ENCODE peak calls at places on chromosomes 7 and 10, in eight cellular contexts. One of them, this sample, is unnamed. For H3K4me1, the result is how much of the 10 kb centered on the place peaks cover.

GRCh38 chr10:80501913-80502521 is 35.7 kb upstream of the SH2D4B start:
- DNase-seq in esophagus squamous epithelium: no peak
- DNase-seq in adrenal gland: no peak
- DNase-seq in body of pancreas: no peak
- DNase-seq in esophagus muscularis mucosa: no peak
- DNase-seq in IMR-90: no peak
- DNase-seq in A549: no peak
- DNase-seq in breast epithelium: no peak
- DNase-seq in this sample: no peak

GRCh38 chr7:128271471-128272454 is 30.7 kb downstream of the LEP start:
- DNase-seq in esophagus squamous epithelium: no peak
- DNase-seq in adrenal gland: no peak
- DNase-seq in body of pancreas: no peak
- DNase-seq in esophagus muscularis mucosa: no peak
- DNase-seq in IMR-90: no peak
- DNase-seq in A549: no peak
- DNase-seq in breast epithelium: peak
- DNase-seq in this sample: no peak

GRCh38 chr7:87784424-87784823 is 91.7 kb downstream of the SLC25A40 start:
- DNase-seq in esophagus squamous epithelium: no peak
- DNase-seq in adrenal gland: no peak
- DNase-seq in body of pancreas: no peak
- DNase-seq in esophagus muscularis mucosa: no peak
- DNase-seq in IMR-90: peak
- DNase-seq in A549: no peak
- DNase-seq in breast epithelium: no peak
- DNase-seq in this sample: no peak

GRCh38 chr10:59991661-59992060 is 85.3 kb upstream of the CCDC6 start:
- DNase-seq in esophagus squamous epithelium: no peak
- DNase-seq in adrenal gland: no peak
- DNase-seq in body of pancreas: peak
- DNase-seq in esophagus muscularis mucosa: no peak
- DNase-seq in IMR-90: no peak
- DNase-seq in A549: peak
- DNase-seq in breast epithelium: no peak
- DNase-seq in this sample: no peak

GRCh38 chr10:27611209-27611608 is 107.1 kb downstream of the RAB18 start:
- DNase-seq in esophagus squamous epithelium: no peak
- DNase-seq in adrenal gland: no peak
- DNase-seq in body of pancreas: no peak
- DNase-seq in esophagus muscularis mucosa: no peak
- DNase-seq in IMR-90: peak
- DNase-seq in A549: no peak
- DNase-seq in breast epithelium: no peak
- DNase-seq in this sample: no peak

GRCh38 chr10:13503745-13504463 is 24.9 kb downstream of the BEND7 start:
- DNase-seq in esophagus squamous epithelium: no peak
- DNase-seq in adrenal gland: no peak
- DNase-seq in body of pancreas: no peak
- DNase-seq in esophagus muscularis mucosa: no peak
- DNase-seq in IMR-90: peak
- DNase-seq in A549: no peak
- DNase-seq in breast epithelium: no peak
- DNase-seq in this sample: no peak

GRCh38 chr7:40483630-40484029 is 348.8 kb downstream of the SUGCT start:
- DNase-seq in esophagus squamous epithelium: no peak
- DNase-seq in adrenal gland: no peak
- DNase-seq in body of pancreas: no peak
- DNase-seq in esophagus muscularis mucosa: no peak
- DNase-seq in IMR-90: no peak
- DNase-seq in A549: peak
- DNase-seq in breast epithelium: no peak
- DNase-seq in this sample: no peak

GRCh38 chr7:4212376-4212775 is 469.7 kb upstream of the FOXK1 start:
- DNase-seq in esophagus squamous epithelium: no peak
- DNase-seq in adrenal gland: no peak
- DNase-seq in body of pancreas: no peak
- DNase-seq in esophagus muscularis mucosa: no peak
- DNase-seq in IMR-90: no peak
- DNase-seq in A549: no peak
- DNase-seq in breast epithelium: no peak
- DNase-seq in this sample: no peak

GRCh38 chr10:110460111-110460809 is 37.4 kb upstream of the DUSP5 start:
- DNase-seq in esophagus squamous epithelium: no peak
- DNase-seq in adrenal gland: peak
- DNase-seq in body of pancreas: peak
- DNase-seq in esophagus muscularis mucosa: no peak
- DNase-seq in IMR-90: peak
- DNase-seq in A549: no peak
- DNase-seq in breast epithelium: peak
- DNase-seq in this sample: no peak

GRCh38 chr10:49149881-49150280 is 16.1 kb upstream of the FAM170B start:
- DNase-seq in esophagus squamous epithelium: no peak
- DNase-seq in adrenal gland: no peak
- DNase-seq in body of pancreas: no peak
- DNase-seq in esophagus muscularis mucosa: no peak
- DNase-seq in IMR-90: no peak
- DNase-seq in A549: no peak
- DNase-seq in breast epithelium: no peak
- DNase-seq in this sample: no peak

GRCh38 chr7:19491821-19492452 is 216.9 kb downstream of the POLR1F start:
- DNase-seq in esophagus squamous epithelium: no peak
- DNase-seq in adrenal gland: no peak
- DNase-seq in body of pancreas: no peak
- DNase-seq in esophagus muscularis mucosa: no peak
- DNase-seq in IMR-90: peak
- DNase-seq in A549: peak
- DNase-seq in breast epithelium: no peak
- DNase-seq in this sample: no peak

GRCh38 chr7:45162943-45163691 is 5.5 kb downstream of the RAMP3 start:
- DNase-seq in esophagus squamous epithelium: no peak
- DNase-seq in adrenal gland: no peak
- DNase-seq in body of pancreas: no peak
- DNase-seq in esophagus muscularis mucosa: no peak
- DNase-seq in IMR-90: no peak
- DNase-seq in A549: no peak
- DNase-seq in breast epithelium: no peak
- DNase-seq in this sample: peak

GRCh38 chr7:72098812-72099211 is 313.3 kb downstream of the CALN1 start:
- DNase-seq in esophagus squamous epithelium: no peak
- DNase-seq in adrenal gland: no peak
- DNase-seq in body of pancreas: no peak
- DNase-seq in esophagus muscularis mucosa: no peak
- DNase-seq in IMR-90: no peak
- DNase-seq in A549: no peak
- DNase-seq in breast epithelium: no peak
- DNase-seq in this sample: no peak

DNA sequence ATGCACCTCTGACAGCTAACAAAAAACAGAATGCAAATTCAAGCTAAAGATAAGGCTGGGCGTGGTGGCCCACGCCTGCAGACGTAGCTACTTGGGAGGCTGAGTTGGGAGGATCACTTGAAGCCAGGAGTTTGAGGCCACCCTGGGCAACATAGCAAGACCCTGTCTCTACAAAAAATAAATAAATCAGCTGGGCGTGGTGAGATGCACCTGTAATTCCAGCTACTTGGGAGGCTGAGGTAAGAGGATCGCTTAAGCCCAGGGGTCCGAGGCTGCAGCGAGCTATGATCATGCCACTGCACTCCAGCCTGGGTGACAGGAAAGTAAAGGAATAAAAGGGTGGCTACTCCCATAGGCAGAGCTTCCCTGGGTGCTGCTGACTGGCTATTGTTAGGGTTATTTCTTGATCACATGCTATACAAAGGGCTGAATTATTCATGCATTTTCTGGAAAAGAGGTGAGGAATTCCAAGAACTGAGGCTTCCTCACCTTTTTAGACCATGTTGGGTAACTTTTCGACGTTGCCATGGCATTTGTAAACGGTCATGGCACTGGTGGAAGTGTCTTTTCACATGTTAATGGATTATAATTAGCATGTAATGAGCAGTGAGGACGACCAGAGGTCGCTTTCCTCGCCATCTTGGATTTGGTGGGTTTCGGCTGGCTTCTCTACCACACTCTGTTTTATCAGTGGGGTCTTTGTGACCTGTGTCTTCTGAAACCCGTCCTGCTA is 6.9 kb upstream of the PSMG3 start:
- DNase-seq in esophagus squamous epithelium: no peak
- DNase-seq in adrenal gland: no peak
- DNase-seq in body of pancreas: no peak
- DNase-seq in esophagus muscularis mucosa: no peak
- DNase-seq in IMR-90: no peak
- DNase-seq in A549: no peak
- DNase-seq in breast epithelium: no peak
- DNase-seq in this sample: no peak
- H3K4me3 ChIP-seq in esophagus squamous epithelium: no peak
- H3K4me3 ChIP-seq in adrenal gland: no peak
- H3K4me3 ChIP-seq in body of pancreas: no peak
- H3K4me3 ChIP-seq in esophagus muscularis mucosa: no peak
- H3K4me3 ChIP-seq in IMR-90: no peak
- H3K4me3 ChIP-seq in A549: no peak
- H3K4me3 ChIP-seq in breast epithelium: no peak
- H3K4me3 ChIP-seq in this sample: no peak

GRCh38 chr10:10141983-10142382 is 875.7 kb upstream of the CELF2 start:
- DNase-seq in esophagus squamous epithelium: no peak
- DNase-seq in adrenal gland: no peak
- DNase-seq in body of pancreas: no peak
- DNase-seq in esophagus muscularis mucosa: no peak
- DNase-seq in IMR-90: no peak
- DNase-seq in A549: no peak
- DNase-seq in breast epithelium: no peak
- DNase-seq in this sample: no peak
- TF ChIP-seq POLR2A in esophagus squamous epithelium: no peak
- TF ChIP-seq POLR2A in adrenal gland: no peak
- TF ChIP-seq POLR2A in body of pancreas: no peak
- TF ChIP-seq POLR2A in esophagus muscularis mucosa: no peak
- TF ChIP-seq POLR2A in IMR-90: no peak
- TF ChIP-seq POLR2A in A549: no peak
- TF ChIP-seq POLR2A in breast epithelium: no peak
- TF ChIP-seq POLR2A in this sample: no peak

DNA sequence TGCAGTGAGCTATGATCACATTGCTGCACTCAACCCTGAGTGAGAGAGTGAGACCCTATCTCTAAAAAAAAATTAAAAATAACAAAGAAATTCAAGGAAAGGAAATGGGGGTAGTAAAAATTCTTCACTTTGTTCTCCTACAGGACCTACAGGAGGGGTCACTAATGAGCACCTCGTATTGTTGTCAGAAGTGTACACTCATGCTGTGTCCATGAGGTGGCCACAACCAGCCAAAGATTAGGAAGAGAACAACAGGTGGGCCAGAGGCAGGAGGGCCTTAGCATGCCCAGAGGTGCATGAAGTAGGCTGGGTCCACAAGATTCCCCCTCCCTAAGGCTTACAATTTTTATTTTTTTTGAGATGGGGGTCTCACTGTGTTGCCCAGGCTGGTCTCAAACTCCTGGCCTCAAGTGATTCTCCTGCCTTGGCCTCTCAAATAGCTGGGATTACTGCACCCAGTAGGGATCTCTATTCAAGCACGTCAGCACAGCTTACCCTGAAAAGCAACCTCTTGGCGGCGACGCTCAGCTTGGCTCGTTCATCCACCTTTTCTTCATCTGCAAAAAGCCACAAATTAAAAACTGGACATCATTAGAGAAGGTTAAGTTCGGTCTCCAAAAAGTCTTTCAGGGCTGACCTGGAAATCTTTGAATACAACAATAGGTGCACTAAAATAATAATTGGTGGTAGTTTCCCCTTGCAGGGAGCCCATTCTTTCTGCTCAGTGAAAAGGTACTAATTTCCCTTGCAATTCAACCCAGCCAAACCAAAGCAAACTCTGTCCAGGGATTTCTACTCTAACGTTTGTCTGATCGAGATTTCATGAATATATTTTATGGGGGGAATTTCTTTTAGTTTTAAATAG is 104.4 kb downstream of the SVIL start:
- DNase-seq in esophagus squamous epithelium: no peak
- DNase-seq in adrenal gland: no peak
- DNase-seq in body of pancreas: no peak
- DNase-seq in esophagus muscularis mucosa: no peak
- DNase-seq in IMR-90: no peak
- DNase-seq in A549: no peak
- DNase-seq in breast epithelium: no peak
- DNase-seq in this sample: no peak
- H3K4me1 ChIP-seq in esophagus squamous epithelium: under half
- H3K4me1 ChIP-seq in adrenal gland: under half
- H3K4me1 ChIP-seq in body of pancreas: under half
- H3K4me1 ChIP-seq in esophagus muscularis mucosa: under half
- H3K4me1 ChIP-seq in IMR-90: under half
- H3K4me1 ChIP-seq in A549: under half
- H3K4me1 ChIP-seq in breast epithelium: under half
- H3K4me1 ChIP-seq in this sample: under half

GRCh38 chr7:149469806-149470205 is 8.9 kb upstream of the ZNF777 start:
- DNase-seq in esophagus squamous epithelium: no peak
- DNase-seq in adrenal gland: no peak
- DNase-seq in body of pancreas: no peak
- DNase-seq in esophagus muscularis mucosa: peak
- DNase-seq in IMR-90: no peak
- DNase-seq in A549: no peak
- DNase-seq in breast epithelium: no peak
- DNase-seq in this sample: no peak
- H3K4me3 ChIP-seq in esophagus squamous epithelium: no peak
- H3K4me3 ChIP-seq in adrenal gland: no peak
- H3K4me3 ChIP-seq in body of pancreas: no peak
- H3K4me3 ChIP-seq in esophagus muscularis mucosa: no peak
- H3K4me3 ChIP-seq in IMR-90: no peak
- H3K4me3 ChIP-seq in A549: no peak
- H3K4me3 ChIP-seq in breast epithelium: no peak
- H3K4me3 ChIP-seq in this sample: no peak

GRCh38 chr7:102973096-102973802 is 60.4 kb downstream of the LRRC17 start:
- DNase-seq in esophagus squamous epithelium: no peak
- DNase-seq in adrenal gland: peak
- DNase-seq in body of pancreas: no peak
- DNase-seq in esophagus muscularis mucosa: peak
- DNase-seq in IMR-90: no peak
- DNase-seq in A549: no peak
- DNase-seq in breast epithelium: no peak
- DNase-seq in this sample: no peak
- TF ChIP-seq POLR2A in esophagus squamous epithelium: no peak
- TF ChIP-seq POLR2A in adrenal gland: peak
- TF ChIP-seq POLR2A in body of pancreas: no peak
- TF ChIP-seq POLR2A in esophagus muscularis mucosa: no peak
- TF ChIP-seq POLR2A in IMR-90: no peak
- TF ChIP-seq POLR2A in A549: no peak
- TF ChIP-seq POLR2A in breast epithelium: no peak
- TF ChIP-seq POLR2A in this sample: no peak